ENCODE peak calls at places on chromosomes 4 and X, in six cellular contexts. One of them, this sample, is unnamed.

GRCh38 chr4:77193511-77194236 is 36.7 kb downstream of the CCNG2 start:
- ATAC-seq in RWPE2: no peak
- ATAC-seq in effector memory CD8-positive, alpha-beta T cell: peak
- ATAC-seq in GM23338: peak
- ATAC-seq in gastroesophageal sphincter: peak
- ATAC-seq in mucosa of descending colon: peak
- ATAC-seq in this sample: peak

GRCh38 chr4:145735330-145735638 is 55.3 kb downstream of the C4orf51 start:
- ATAC-seq in RWPE2: peak
- ATAC-seq in effector memory CD8-positive, alpha-beta T cell: no peak
- ATAC-seq in GM23338: no peak
- ATAC-seq in gastroesophageal sphincter: peak
- ATAC-seq in mucosa of descending colon: no peak
- ATAC-seq in this sample: peak

GRCh38 chr4:958314-958665 is 15.1 kb downstream of the DGKQ start:
- ATAC-seq in RWPE2: no peak
- ATAC-seq in effector memory CD8-positive, alpha-beta T cell: no peak
- ATAC-seq in GM23338: no peak
- ATAC-seq in gastroesophageal sphincter: no peak
- ATAC-seq in mucosa of descending colon: no peak
- ATAC-seq in this sample: no peak

GRCh38 chr4:76987153-76987562 is 37.6 kb downstream of the SEPTIN11 start:
- ATAC-seq in RWPE2: no peak
- ATAC-seq in effector memory CD8-positive, alpha-beta T cell: no peak
- ATAC-seq in GM23338: peak
- ATAC-seq in gastroesophageal sphincter: no peak
- ATAC-seq in mucosa of descending colon: no peak
- ATAC-seq in this sample: no peak

GRCh38 chr4:33825685-33826084 is 2418.6 kb downstream of the ARAP2 start:
- ATAC-seq in RWPE2: no peak
- ATAC-seq in effector memory CD8-positive, alpha-beta T cell: no peak
- ATAC-seq in GM23338: no peak
- ATAC-seq in gastroesophageal sphincter: no peak
- ATAC-seq in mucosa of descending colon: no peak
- ATAC-seq in this sample: no peak

GRCh38 chr4:118373614-118374255 is 20.9 kb upstream of the PRSS12 start:
- ATAC-seq in RWPE2: no peak
- ATAC-seq in effector memory CD8-positive, alpha-beta T cell: no peak
- ATAC-seq in GM23338: no peak
- ATAC-seq in gastroesophageal sphincter: no peak
- ATAC-seq in mucosa of descending colon: no peak
- ATAC-seq in this sample: no peak

GRCh38 chrX:24245201-24245600 is 68.7 kb downstream of the SUPT20HL2 start:
- ATAC-seq in RWPE2: peak
- ATAC-seq in effector memory CD8-positive, alpha-beta T cell: no peak
- ATAC-seq in GM23338: no peak
- ATAC-seq in gastroesophageal sphincter: peak
- ATAC-seq in mucosa of descending colon: no peak
- ATAC-seq in this sample: peak

GRCh38 chrX:136643243-136643642 is 4.7 kb upstream of the CD40LG start:
- ATAC-seq in RWPE2: no peak
- ATAC-seq in effector memory CD8-positive, alpha-beta T cell: peak
- ATAC-seq in GM23338: no peak
- ATAC-seq in gastroesophageal sphincter: no peak
- ATAC-seq in mucosa of descending colon: no peak
- ATAC-seq in this sample: no peak

GRCh38 chr4:15920723-15921591 is 17.6 kb downstream of the FGFBP1 start:
- ATAC-seq in RWPE2: peak
- ATAC-seq in effector memory CD8-positive, alpha-beta T cell: no peak
- ATAC-seq in GM23338: no peak
- ATAC-seq in gastroesophageal sphincter: peak
- ATAC-seq in mucosa of descending colon: peak
- ATAC-seq in this sample: peak

GRCh38 chr4:113446019-113446418 is 315.5 kb downstream of the CAMK2D start:
- ATAC-seq in RWPE2: peak
- ATAC-seq in effector memory CD8-positive, alpha-beta T cell: no peak
- ATAC-seq in GM23338: no peak
- ATAC-seq in gastroesophageal sphincter: no peak
- ATAC-seq in mucosa of descending colon: peak
- ATAC-seq in this sample: peak

GRCh38 chr4:140595065-140595464 is 26.3 kb upstream of the UCP1 start:
- ATAC-seq in RWPE2: peak
- ATAC-seq in effector memory CD8-positive, alpha-beta T cell: no peak
- ATAC-seq in GM23338: peak
- ATAC-seq in gastroesophageal sphincter: no peak
- ATAC-seq in mucosa of descending colon: peak
- ATAC-seq in this sample: peak

GRCh38 chr4:2305766-2306501 is 44.0 kb upstream of the MXD4 start:
- ATAC-seq in RWPE2: peak
- ATAC-seq in effector memory CD8-positive, alpha-beta T cell: no peak
- ATAC-seq in GM23338: no peak
- ATAC-seq in gastroesophageal sphincter: no peak
- ATAC-seq in mucosa of descending colon: peak
- ATAC-seq in this sample: peak

GRCh38 chr4:81550005-81550896 is 78.5 kb upstream of the RASGEF1B start:
- ATAC-seq in RWPE2: no peak
- ATAC-seq in effector memory CD8-positive, alpha-beta T cell: no peak
- ATAC-seq in GM23338: peak
- ATAC-seq in gastroesophageal sphincter: peak
- ATAC-seq in mucosa of descending colon: peak
- ATAC-seq in this sample: peak

GRCh38 chr4:168491563-168491962 is 5.3 kb upstream of the PALLD start:
- ATAC-seq in RWPE2: no peak
- ATAC-seq in effector memory CD8-positive, alpha-beta T cell: no peak
- ATAC-seq in GM23338: no peak
- ATAC-seq in gastroesophageal sphincter: no peak
- ATAC-seq in mucosa of descending colon: no peak
- ATAC-seq in this sample: no peak

GRCh38 chr4:39614487-39615162 is 24.0 kb downstream of the SMIM14 start:
- ATAC-seq in RWPE2: peak
- ATAC-seq in effector memory CD8-positive, alpha-beta T cell: no peak
- ATAC-seq in GM23338: no peak
- ATAC-seq in gastroesophageal sphincter: peak
- ATAC-seq in mucosa of descending colon: peak
- ATAC-seq in this sample: peak

GRCh38 chr4:128589384-128589957 is 220.0 kb upstream of the JADE1 start:
- ATAC-seq in RWPE2: no peak
- ATAC-seq in effector memory CD8-positive, alpha-beta T cell: no peak
- ATAC-seq in GM23338: no peak
- ATAC-seq in gastroesophageal sphincter: no peak
- ATAC-seq in mucosa of descending colon: no peak
- ATAC-seq in this sample: no peak

GRCh38 chrX:52574416-52575275 is 57.8 kb upstream of the XAGE1B start:
- ATAC-seq in RWPE2: peak
- ATAC-seq in effector memory CD8-positive, alpha-beta T cell: no peak
- ATAC-seq in GM23338: peak
- ATAC-seq in gastroesophageal sphincter: no peak
- ATAC-seq in mucosa of descending colon: peak
- ATAC-seq in this sample: peak

GRCh38 chrX:24859211-24859841 is 156.4 kb downstream of the ARX start:
- ATAC-seq in RWPE2: no peak
- ATAC-seq in effector memory CD8-positive, alpha-beta T cell: no peak
- ATAC-seq in GM23338: peak
- ATAC-seq in gastroesophageal sphincter: no peak
- ATAC-seq in mucosa of descending colon: no peak
- ATAC-seq in this sample: no peak

GRCh38 chr4:139453041-139453370 is 915 bp upstream of the RAB33B start:
- ATAC-seq in RWPE2: peak
- ATAC-seq in effector memory CD8-positive, alpha-beta T cell: peak
- ATAC-seq in GM23338: peak
- ATAC-seq in gastroesophageal sphincter: peak
- ATAC-seq in mucosa of descending colon: peak
- ATAC-seq in this sample: peak

GRCh38 chr4:7985072-7985471 is 45.4 kb upstream of the AFAP1 start:
- ATAC-seq in RWPE2: no peak
- ATAC-seq in effector memory CD8-positive, alpha-beta T cell: no peak
- ATAC-seq in GM23338: peak
- ATAC-seq in gastroesophageal sphincter: no peak
- ATAC-seq in mucosa of descending colon: no peak
- ATAC-seq in this sample: no peak

GRCh38 chrX:38050806-38051205 is 44.5 kb downstream of the SYTL5 start:
- ATAC-seq in RWPE2: no peak
- ATAC-seq in effector memory CD8-positive, alpha-beta T cell: no peak
- ATAC-seq in GM23338: no peak
- ATAC-seq in gastroesophageal sphincter: no peak
- ATAC-seq in mucosa of descending colon: peak
- ATAC-seq in this sample: no peak

GRCh38 chrX:37701588-37701987 is 16.0 kb downstream of the XK start:
- ATAC-seq in RWPE2: no peak
- ATAC-seq in effector memory CD8-positive, alpha-beta T cell: no peak
- ATAC-seq in GM23338: peak
- ATAC-seq in gastroesophageal sphincter: no peak
- ATAC-seq in mucosa of descending colon: no peak
- ATAC-seq in this sample: no peak

GRCh38 chr4:2080429-2081300 is 21.5 kb downstream of the NAT8L start:
- ATAC-seq in RWPE2: no peak
- ATAC-seq in effector memory CD8-positive, alpha-beta T cell: no peak
- ATAC-seq in GM23338: no peak
- ATAC-seq in gastroesophageal sphincter: peak
- ATAC-seq in mucosa of descending colon: peak
- ATAC-seq in this sample: no peak

GRCh38 chrX:13026877-13027652 is 17.4 kb downstream of the FAM9C start:
- ATAC-seq in RWPE2: no peak
- ATAC-seq in effector memory CD8-positive, alpha-beta T cell: peak
- ATAC-seq in GM23338: no peak
- ATAC-seq in gastroesophageal sphincter: no peak
- ATAC-seq in mucosa of descending colon: no peak
- ATAC-seq in this sample: no peak

GRCh38 chrX:77453190-77453589 is 6.0 kb downstream of the FGF16 start:
- ATAC-seq in RWPE2: no peak
- ATAC-seq in effector memory CD8-positive, alpha-beta T cell: no peak
- ATAC-seq in GM23338: no peak
- ATAC-seq in gastroesophageal sphincter: no peak
- ATAC-seq in mucosa of descending colon: no peak
- ATAC-seq in this sample: no peak

GRCh38 chr4:6402566-6403399 is 69.6 kb downstream of the PPP2R2C start:
- ATAC-seq in RWPE2: no peak
- ATAC-seq in effector memory CD8-positive, alpha-beta T cell: no peak
- ATAC-seq in GM23338: peak
- ATAC-seq in gastroesophageal sphincter: no peak
- ATAC-seq in mucosa of descending colon: no peak
- ATAC-seq in this sample: peak

GRCh38 chrX:118943102-118943501 is 31.3 kb upstream of the LONRF3 start:
- ATAC-seq in RWPE2: no peak
- ATAC-seq in effector memory CD8-positive, alpha-beta T cell: no peak
- ATAC-seq in GM23338: no peak
- ATAC-seq in gastroesophageal sphincter: no peak
- ATAC-seq in mucosa of descending colon: no peak
- ATAC-seq in this sample: no peak